ENCODE peak calls at places on chromosome 9, in seven cellular contexts. One of them, this sample, is unnamed.

GRCh38 chr9:136829981-136830885 is 12.0 kb upstream of the AJM1 start:
- DNase-seq in GM23248: no peak
- DNase-seq in HAP-1: no peak
- DNase-seq in effector memory CD4-positive, alpha-beta T cell: no peak
- DNase-seq in transverse colon: no peak
- DNase-seq in body of pancreas: peak; percentile 13
- DNase-seq in CD8-positive, alpha-beta T cell: peak; percentile 15
- DNase-seq in this sample: no peak

GRCh38 chr9:124855566-124855943 is 2.3 kb downstream of the WDR38 start:
- DNase-seq in body of pancreas: no peak
- DNase-seq in transverse colon: no peak
- DNase-seq in GM23248: no peak
- DNase-seq in CD8-positive, alpha-beta T cell: no peak
- DNase-seq in HAP-1: no peak
- DNase-seq in effector memory CD4-positive, alpha-beta T cell: no peak
- DNase-seq in this sample: no peak

GRCh38 chr9:137229903-137230719 is 590 bp upstream of the SLC34A3 start:
- DNase-seq in GM23248: no peak
- DNase-seq in CD8-positive, alpha-beta T cell: no peak
- DNase-seq in body of pancreas: no peak
- DNase-seq in transverse colon: no peak
- DNase-seq in HAP-1: no peak
- DNase-seq in effector memory CD4-positive, alpha-beta T cell: no peak
- DNase-seq in this sample: no peak

GRCh38 chr9:95874989-95875304 is 544 bp upstream of the ERCC6L2 start:
- DNase-seq in body of pancreas: peak; percentile 37
- DNase-seq in GM23248: peak; percentile 88
- DNase-seq in CD8-positive, alpha-beta T cell: peak; percentile 85
- DNase-seq in effector memory CD4-positive, alpha-beta T cell: peak; percentile 44
- DNase-seq in transverse colon: peak; percentile 67
- DNase-seq in HAP-1: no peak
- DNase-seq in this sample: peak; percentile 34

GRCh38 chr9:131870156-131870555 is 130.3 kb upstream of the RAPGEF1 start:
- DNase-seq in effector memory CD4-positive, alpha-beta T cell: no peak
- DNase-seq in transverse colon: no peak
- DNase-seq in body of pancreas: no peak
- DNase-seq in CD8-positive, alpha-beta T cell: no peak
- DNase-seq in GM23248: no peak
- DNase-seq in HAP-1: no peak
- DNase-seq in this sample: no peak

GRCh38 chr9:128494108-128494742 is 10.3 kb upstream of the GLE1 start:
- DNase-seq in HAP-1: no peak
- DNase-seq in transverse colon: peak; percentile 58
- DNase-seq in CD8-positive, alpha-beta T cell: no peak
- DNase-seq in effector memory CD4-positive, alpha-beta T cell: no peak
- DNase-seq in GM23248: no peak
- DNase-seq in body of pancreas: peak; percentile 70
- DNase-seq in this sample: no peak

GRCh38 chr9:2727966-2728613 is 10.8 kb downstream of the KCNV2 start:
- DNase-seq in transverse colon: no peak
- DNase-seq in GM23248: peak; percentile 81
- DNase-seq in body of pancreas: peak; percentile 43
- DNase-seq in CD8-positive, alpha-beta T cell: no peak
- DNase-seq in HAP-1: peak; percentile 63
- DNase-seq in effector memory CD4-positive, alpha-beta T cell: no peak
- DNase-seq in this sample: no peak

GRCh38 chr9:128419061-128419925 is 1.4 kb upstream of the CERCAM start:
- DNase-seq in body of pancreas: peak; percentile 22
- DNase-seq in effector memory CD4-positive, alpha-beta T cell: no peak
- DNase-seq in transverse colon: no peak
- DNase-seq in HAP-1: no peak
- DNase-seq in CD8-positive, alpha-beta T cell: no peak
- DNase-seq in GM23248: peak; percentile 67
- DNase-seq in this sample: no peak

GRCh38 chr9:136856541-136857141 is 4.5 kb downstream of the MAMDC4 start:
- DNase-seq in body of pancreas: peak; percentile 35
- DNase-seq in transverse colon: peak; percentile 11
- DNase-seq in HAP-1: no peak
- DNase-seq in GM23248: no peak
- DNase-seq in CD8-positive, alpha-beta T cell: peak; percentile 19
- DNase-seq in effector memory CD4-positive, alpha-beta T cell: no peak
- DNase-seq in this sample: peak; percentile 8

GRCh38 chr9:83041771-83042170 is 21.2 kb downstream of the RASEF start:
- DNase-seq in transverse colon: no peak
- DNase-seq in HAP-1: no peak
- DNase-seq in effector memory CD4-positive, alpha-beta T cell: no peak
- DNase-seq in GM23248: no peak
- DNase-seq in body of pancreas: no peak
- DNase-seq in CD8-positive, alpha-beta T cell: no peak
- DNase-seq in this sample: no peak

GRCh38 chr9:82491604-82492003 is 503.0 kb downstream of the SPATA31D1 start:
- DNase-seq in body of pancreas: no peak
- DNase-seq in GM23248: no peak
- DNase-seq in effector memory CD4-positive, alpha-beta T cell: no peak
- DNase-seq in transverse colon: no peak
- DNase-seq in CD8-positive, alpha-beta T cell: no peak
- DNase-seq in HAP-1: no peak
- DNase-seq in this sample: no peak

GRCh38 chr9:89880161-89880560 is 275.3 kb downstream of the GADD45G start:
- DNase-seq in HAP-1: no peak
- DNase-seq in body of pancreas: no peak
- DNase-seq in effector memory CD4-positive, alpha-beta T cell: no peak
- DNase-seq in GM23248: no peak
- DNase-seq in transverse colon: no peak
- DNase-seq in CD8-positive, alpha-beta T cell: no peak
- DNase-seq in this sample: no peak

GRCh38 chr9:37100317-37100716 is 20.1 kb upstream of the ZCCHC7 start:
- DNase-seq in body of pancreas: no peak
- DNase-seq in transverse colon: no peak
- DNase-seq in GM23248: no peak
- DNase-seq in effector memory CD4-positive, alpha-beta T cell: no peak
- DNase-seq in HAP-1: no peak
- DNase-seq in CD8-positive, alpha-beta T cell: no peak
- DNase-seq in this sample: no peak

GRCh38 chr9:131234799-131235479 is 41.4 kb downstream of the FAM78A start:
- DNase-seq in GM23248: no peak
- DNase-seq in CD8-positive, alpha-beta T cell: no peak
- DNase-seq in transverse colon: no peak
- DNase-seq in effector memory CD4-positive, alpha-beta T cell: no peak
- DNase-seq in body of pancreas: no peak
- DNase-seq in HAP-1: no peak
- DNase-seq in this sample: no peak

GRCh38 chr9:108600896-108601295 is 254.9 kb downstream of the ACTL7B start:
- DNase-seq in transverse colon: no peak
- DNase-seq in GM23248: no peak
- DNase-seq in CD8-positive, alpha-beta T cell: no peak
- DNase-seq in effector memory CD4-positive, alpha-beta T cell: no peak
- DNase-seq in body of pancreas: no peak
- DNase-seq in HAP-1: peak; percentile 64
- DNase-seq in this sample: no peak

GRCh38 chr9:109604788-109605187 is 106.7 kb upstream of the PTPN3 start:
- DNase-seq in GM23248: no peak
- DNase-seq in body of pancreas: no peak
- DNase-seq in CD8-positive, alpha-beta T cell: no peak
- DNase-seq in HAP-1: no peak
- DNase-seq in effector memory CD4-positive, alpha-beta T cell: no peak
- DNase-seq in transverse colon: no peak
- DNase-seq in this sample: no peak

GRCh38 chr9:111542497-111543254 is 17.7 kb downstream of the ZNF483 start:
- DNase-seq in transverse colon: no peak
- DNase-seq in effector memory CD4-positive, alpha-beta T cell: no peak
- DNase-seq in HAP-1: no peak
- DNase-seq in CD8-positive, alpha-beta T cell: no peak
- DNase-seq in GM23248: no peak
- DNase-seq in body of pancreas: no peak
- DNase-seq in this sample: no peak

GRCh38 chr9:31542384-31543055 is 841.9 kb upstream of the ACO1 start:
- DNase-seq in CD8-positive, alpha-beta T cell: no peak
- DNase-seq in body of pancreas: peak; percentile 24
- DNase-seq in transverse colon: peak; percentile 13
- DNase-seq in HAP-1: peak; percentile 32
- DNase-seq in effector memory CD4-positive, alpha-beta T cell: no peak
- DNase-seq in GM23248: peak; percentile 32
- DNase-seq in this sample: no peak

GRCh38 chr9:136363606-136364368 is at the start of gene DNLZ:
- DNase-seq in body of pancreas: peak; percentile 88
- DNase-seq in transverse colon: peak; percentile 89
- DNase-seq in effector memory CD4-positive, alpha-beta T cell: peak; percentile 71
- DNase-seq in CD8-positive, alpha-beta T cell: peak; percentile 81
- DNase-seq in HAP-1: peak; percentile 73
- DNase-seq in GM23248: peak; percentile 94
- DNase-seq in this sample: peak; percentile 79

GRCh38 chr9:32665101-32665500 is 29.6 kb upstream of the TAF1L start:
- DNase-seq in effector memory CD4-positive, alpha-beta T cell: no peak
- DNase-seq in body of pancreas: no peak
- DNase-seq in CD8-positive, alpha-beta T cell: no peak
- DNase-seq in HAP-1: no peak
- DNase-seq in GM23248: peak; percentile 69
- DNase-seq in transverse colon: no peak
- DNase-seq in this sample: no peak

GRCh38 chr9:5799314-5799713 is 33.6 kb downstream of the ERMP1 start:
- DNase-seq in CD8-positive, alpha-beta T cell: no peak
- DNase-seq in effector memory CD4-positive, alpha-beta T cell: no peak
- DNase-seq in body of pancreas: no peak
- DNase-seq in HAP-1: peak; percentile 14
- DNase-seq in GM23248: peak; percentile 67
- DNase-seq in transverse colon: no peak
- DNase-seq in this sample: no peak

GRCh38 chr9:1274334-1274733 is 224.2 kb downstream of the DMRT2 start:
- DNase-seq in body of pancreas: no peak
- DNase-seq in GM23248: no peak
- DNase-seq in transverse colon: no peak
- DNase-seq in HAP-1: no peak
- DNase-seq in effector memory CD4-positive, alpha-beta T cell: no peak
- DNase-seq in CD8-positive, alpha-beta T cell: no peak
- DNase-seq in this sample: no peak
- H3K9me3 ChIP-seq in body of pancreas: no peaks in the 10 kb centered on the region
- H3K9me3 ChIP-seq in GM23248: no peaks in the 10 kb centered on the region
- H3K9me3 ChIP-seq in transverse colon: no peaks in the 10 kb centered on the region
- H3K9me3 ChIP-seq in HAP-1: no peaks in the 10 kb centered on the region
- H3K9me3 ChIP-seq in effector memory CD4-positive, alpha-beta T cell: no peaks in the 10 kb centered on the region
- H3K9me3 ChIP-seq in CD8-positive, alpha-beta T cell: no peaks in the 10 kb centered on the region
- H3K9me3 ChIP-seq in this sample: no peaks in the 10 kb centered on the region

DNA sequence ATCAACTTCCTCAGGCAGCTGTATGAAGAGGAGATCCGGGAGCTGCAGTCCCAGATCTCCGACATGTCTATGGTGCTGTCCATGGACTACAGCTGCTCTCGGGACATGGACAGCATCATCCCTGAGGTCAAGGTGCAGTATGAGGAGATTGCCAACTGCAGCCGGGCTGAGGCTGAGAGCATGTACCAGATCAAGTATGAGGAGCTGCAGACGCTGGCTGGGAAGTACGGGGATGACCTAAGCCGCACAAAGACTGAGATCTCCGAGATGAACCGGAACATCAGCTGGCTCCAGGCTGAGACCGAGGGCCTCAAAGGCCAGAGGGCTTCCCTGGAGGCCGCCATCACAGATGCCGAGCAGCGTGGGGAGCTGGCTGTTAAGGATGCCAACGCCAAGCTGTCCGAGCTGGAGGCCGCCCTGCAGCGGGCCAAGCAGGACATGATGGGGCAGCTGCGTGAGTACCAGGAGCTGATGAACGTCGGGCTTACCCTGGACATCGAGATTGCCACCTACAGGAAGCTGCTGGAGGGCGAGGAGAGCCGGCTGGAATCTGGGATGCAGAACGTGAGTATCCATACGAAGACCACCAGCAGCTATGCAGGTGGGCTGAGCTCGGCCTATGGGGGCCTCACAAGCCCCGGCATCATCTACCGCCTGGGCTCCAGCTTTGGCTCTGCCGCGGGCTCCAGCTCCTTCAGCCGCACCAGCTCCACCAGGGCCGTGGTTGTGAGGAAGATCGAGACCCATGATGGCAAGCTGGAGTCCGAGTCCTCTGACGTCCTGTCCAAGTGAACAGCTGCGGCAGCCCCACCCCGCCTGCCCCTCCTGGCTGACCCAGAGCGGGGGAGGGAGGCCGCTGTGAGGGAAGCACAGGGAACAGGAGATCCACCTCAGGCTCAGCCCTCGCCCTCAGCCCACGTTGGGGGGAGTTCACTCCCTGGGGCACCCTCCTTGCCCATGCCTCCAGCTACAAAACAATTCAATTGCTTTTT is 84.0 kb downstream of the SEC61B start:
- DNase-seq in body of pancreas: no peak
- DNase-seq in effector memory CD4-positive, alpha-beta T cell: no peak
- DNase-seq in GM23248: no peak
- DNase-seq in CD8-positive, alpha-beta T cell: no peak
- DNase-seq in HAP-1: no peak
- DNase-seq in transverse colon: no peak
- DNase-seq in this sample: no peak
- H3K9me3 ChIP-seq in body of pancreas: no peaks in the 10 kb centered on the region
- H3K9me3 ChIP-seq in effector memory CD4-positive, alpha-beta T cell: no peaks in the 10 kb centered on the region
- H3K9me3 ChIP-seq in GM23248: no peaks in the 10 kb centered on the region
- H3K9me3 ChIP-seq in CD8-positive, alpha-beta T cell: no peaks in the 10 kb centered on the region
- H3K9me3 ChIP-seq in HAP-1: peaks cover 2% of the 10 kb centered on the region
- H3K9me3 ChIP-seq in transverse colon: no peaks in the 10 kb centered on the region
- H3K9me3 ChIP-seq in this sample: no peaks in the 10 kb centered on the region

DNA sequence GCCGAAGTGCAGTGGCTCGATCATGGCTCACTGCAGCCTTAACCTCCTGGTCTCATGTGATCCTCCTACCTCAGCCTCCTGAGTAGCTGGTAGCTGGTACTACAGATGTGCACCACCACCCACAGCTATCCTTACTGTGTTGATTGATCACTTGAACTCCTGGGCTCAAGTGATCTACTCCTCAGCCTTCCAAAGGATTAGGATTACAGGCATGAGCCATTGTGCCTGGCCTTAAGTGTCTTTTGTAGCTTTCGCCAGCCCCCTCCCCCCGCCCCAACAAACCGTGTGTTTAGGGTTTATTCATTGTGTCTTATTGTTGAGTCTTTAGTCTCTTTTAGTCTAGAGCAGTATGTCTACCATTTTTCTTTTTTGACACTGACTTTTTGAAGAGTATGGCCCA is 33.1 kb downstream of the SPIN1 start:
- DNase-seq in CD8-positive, alpha-beta T cell: no peak
- DNase-seq in GM23248: no peak
- DNase-seq in HAP-1: no peak
- DNase-seq in body of pancreas: no peak
- DNase-seq in transverse colon: no peak
- DNase-seq in effector memory CD4-positive, alpha-beta T cell: no peak
- DNase-seq in this sample: no peak
- H3K9me3 ChIP-seq in CD8-positive, alpha-beta T cell: peaks cover 15% of the 10 kb centered on the region
- H3K9me3 ChIP-seq in GM23248: peaks cover 4% of the 10 kb centered on the region
- H3K9me3 ChIP-seq in HAP-1: peaks cover 7% of the 10 kb centered on the region
- H3K9me3 ChIP-seq in body of pancreas: no peaks in the 10 kb centered on the region
- H3K9me3 ChIP-seq in transverse colon: peaks cover 13% of the 10 kb centered on the region
- H3K9me3 ChIP-seq in effector memory CD4-positive, alpha-beta T cell: peaks cover 12% of the 10 kb centered on the region
- H3K9me3 ChIP-seq in this sample: peaks cover 9% of the 10 kb centered on the region

DNA sequence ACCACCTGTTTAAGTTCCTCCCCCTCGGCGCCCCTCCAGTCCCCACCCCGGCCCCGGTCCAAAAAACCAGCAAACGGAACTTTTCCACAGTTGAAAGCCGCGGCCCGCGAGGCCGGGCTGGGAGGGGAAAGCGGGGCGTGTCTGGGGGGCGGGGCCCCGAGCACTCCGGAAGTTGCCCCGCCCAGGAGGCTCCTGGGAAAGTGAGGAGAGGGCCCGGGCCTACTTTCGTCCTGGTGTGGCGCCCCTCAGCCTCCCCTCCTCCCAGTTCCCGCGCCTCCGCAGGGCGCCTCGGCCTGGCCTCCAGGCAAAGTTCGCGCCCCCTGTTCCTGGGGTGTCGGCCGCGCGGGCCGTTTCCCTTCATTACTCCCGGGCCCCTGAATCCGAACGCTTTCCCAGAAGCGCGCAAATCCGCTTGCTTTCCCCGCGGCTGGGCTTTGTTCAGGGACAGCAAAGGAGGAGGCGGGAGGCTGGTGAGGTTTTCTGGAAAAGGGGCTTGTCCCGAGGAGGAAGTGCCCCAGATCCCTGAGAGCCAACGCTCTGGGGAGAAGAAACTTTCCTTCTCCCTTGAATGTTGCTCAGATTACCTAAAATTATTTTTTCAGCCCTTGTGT is 4.4 kb upstream of the DMRT3 start:
- DNase-seq in HAP-1: no peak
- DNase-seq in transverse colon: peak; percentile 46
- DNase-seq in body of pancreas: peak; percentile 32
- DNase-seq in GM23248: no peak
- DNase-seq in CD8-positive, alpha-beta T cell: no peak
- DNase-seq in effector memory CD4-positive, alpha-beta T cell: no peak
- DNase-seq in this sample: no peak
- H3K9me3 ChIP-seq in HAP-1: no peaks in the 10 kb centered on the region
- H3K9me3 ChIP-seq in transverse colon: no peaks in the 10 kb centered on the region
- H3K9me3 ChIP-seq in body of pancreas: no peaks in the 10 kb centered on the region
- H3K9me3 ChIP-seq in GM23248: no peaks in the 10 kb centered on the region
- H3K9me3 ChIP-seq in CD8-positive, alpha-beta T cell: no peaks in the 10 kb centered on the region
- H3K9me3 ChIP-seq in effector memory CD4-positive, alpha-beta T cell: no peaks in the 10 kb centered on the region
- H3K9me3 ChIP-seq in this sample: peaks cover 2% of the 10 kb centered on the region